ENCODE peak calls at places on chromosomes 4 and X, in five cellular contexts. I is activated naive CD4-positive, alpha-beta T cell treated with anti-CD3 and anti-CD28 coated beads for 36 hours; Y is GM12865; S is GM13977; O is AG10803. W is an unnamed sample.

GRCh38 chr4:53800741-53801140 is 209.5 kb upstream of the LNX1 start:
- DNase-seq in I (no peak), Y (no peak), S (no peak), O (no peak), W (no peak)

GRCh38 chr4:4782969-4783368 is 76.5 kb upstream of the MSX1 start:
- DNase-seq in I (no peak), Y (no peak), S (no peak), O (peak), W (no peak)

GRCh38 chr4:175947117-175947722 is 118.4 kb upstream of the WDR17 start:
- DNase-seq in I (no peak), Y (peak), S (no peak), O (peak), W (no peak)

GRCh38 chrX:18194688-18195087 is 26.0 kb downstream of the BEND2 start:
- DNase-seq in I (no peak), Y (no peak), S (no peak), O (no peak), W (no peak)

GRCh38 chrX:69096963-69097362 is 68.3 kb downstream of the PJA1 start:
- DNase-seq in I (no peak), Y (no peak), S (no peak), O (no peak), W (no peak)

GRCh38 chrX:68504237-68504636 is 5.4 kb downstream of the YIPF6 start:
- DNase-seq in I (peak), Y (peak), S (no peak), O (peak), W (no peak)

GRCh38 chr4:54971474-54971950 is 153.9 kb downstream of the KDR start:
- DNase-seq in I (peak), Y (peak), S (peak), O (peak), W (peak)

GRCh38 chrX:115260330-115260729 is 26.4 kb upstream of the LRCH2 start:
- DNase-seq in I (no peak), Y (peak), S (no peak), O (peak), W (no peak)

GRCh38 chr4:173012608-173013007 is 156.0 kb upstream of the GALNT7 start:
- DNase-seq in I (no peak), Y (no peak), S (no peak), O (no peak), W (no peak)

GRCh38 chr4:157043131-157043530 is 32.8 kb upstream of the GLRB start:
- DNase-seq in I (no peak), Y (no peak), S (no peak), O (peak), W (no peak)

GRCh38 chrX:87975365-87975764 is 457.8 kb downstream of the KLHL4 start:
- DNase-seq in I (no peak), Y (no peak), S (no peak), O (no peak), W (no peak)

GRCh38 chr4:145440292-145441007 is 41.2 kb upstream of the SMAD1 start:
- DNase-seq in I (no peak), Y (no peak), S (no peak), O (no peak), W (no peak)

GRCh38 chrX:116317409-116317808 is 119.0 kb upstream of the SLC6A14 start:
- DNase-seq in I (no peak), Y (no peak), S (no peak), O (peak), W (peak)

GRCh38 chr4:73376251-73376650 is 27.8 kb upstream of the ALB start:
- DNase-seq in I (no peak), Y (no peak), S (no peak), O (no peak), W (no peak)

GRCh38 chrX:78652971-78653822 is 5.9 kb downstream of the RTL3 start:
- DNase-seq in I (no peak), Y (peak), S (no peak), O (peak), W (no peak)

GRCh38 chrX:39895228-39896110 is 202.3 kb downstream of the BCOR start:
- DNase-seq in I (no peak), Y (no peak), S (no peak), O (peak), W (no peak)

GRCh38 chr4:147714575-147715401 is 17.1 kb upstream of the ARHGAP10 start:
- DNase-seq in I (no peak), Y (no peak), S (no peak), O (peak), W (no peak)

GRCh38 chr4:3865986-3866812 is 100.0 kb downstream of the ADRA2C start:
- DNase-seq in I (no peak), Y (no peak), S (no peak), O (no peak), W (no peak)

GRCh38 chr4:7659429-7660175 is 224.9 kb upstream of the PSAPL1 start:
- DNase-seq in I (no peak), Y (no peak), S (no peak), O (no peak), W (no peak)

GRCh38 chr4:39451423-39452023 is 7.2 kb downstream of the RPL9 start:
- DNase-seq in I (no peak), Y (no peak), S (no peak), O (no peak), W (no peak)

GRCh38 chr4:163949976-163950601 is 455.6 kb downstream of the TMA16 start:
- DNase-seq in I (no peak), Y (no peak), S (no peak), O (no peak), W (no peak)

GRCh38 chr4:36133658-36134057 is 110.7 kb downstream of the ARAP2 start:
- DNase-seq in I (no peak), Y (no peak), S (no peak), O (no peak), W (no peak)

GRCh38 chrX:120755066-120755846 is 120.4 kb downstream of the CT47B1 start:
- DNase-seq in I (peak), Y (peak), S (no peak), O (no peak), W (no peak)

GRCh38 chr4:123547167-123547817 is 150.7 kb downstream of the SPRY1 start:
- DNase-seq in I (no peak), Y (no peak), S (no peak), O (no peak), W (no peak)

GRCh38 chrX:55151199-55151598 is 62.4 kb downstream of the PAGE2 start:
- DNase-seq in I (no peak), Y (no peak), S (no peak), O (no peak), W (no peak)

GRCh38 chr4:1238676-1239000 is 10.3 kb downstream of the CTBP1 start:
- DNase-seq in I (no peak), Y (no peak), S (no peak), O (no peak), W (peak)

GRCh38 chr4:175745340-175745739 is 66.7 kb downstream of the GPM6A start:
- DNase-seq in I (no peak), Y (no peak), S (no peak), O (no peak), W (no peak)

GRCh38 chr4:22237155-22237751 is 278.6 kb downstream of the ADGRA3 start:
- DNase-seq in I (peak), Y (peak), S (no peak), O (no peak), W (peak)

GRCh38 chr4:6730603-6731300 is 14.8 kb downstream of the BLOC1S4 start:
- DNase-seq in I (no peak), Y (no peak), S (no peak), O (no peak), W (no peak)

GRCh38 chrX:44253573-44253942 is 89.9 kb downstream of the EFHC2 start:
- DNase-seq in I (no peak), Y (no peak), S (no peak), O (no peak), W (no peak)

GRCh38 chr4:140097572-140097971 is 56.4 kb downstream of the MAML3 start:
- DNase-seq in I (no peak), Y (no peak), S (no peak), O (no peak), W (no peak)

GRCh38 chr4:31085736-31086135 is 365.6 kb downstream of the PCDH7 start:
- DNase-seq in I (no peak), Y (no peak), S (no peak), O (no peak), W (no peak)

GRCh38 chrX:10239611-10240064 is 82.9 kb downstream of the CLCN4 start:
- DNase-seq in I (no peak), Y (no peak), S (no peak), O (peak), W (no peak)

GRCh38 chr4:31295081-31295480 is 574.9 kb downstream of the PCDH7 start:
- DNase-seq in I (no peak), Y (no peak), S (no peak), O (no peak), W (no peak)

GRCh38 chrX:132622130-132622529 is 133.3 kb upstream of the MBNL3 start:
- DNase-seq in I (peak), Y (no peak), S (no peak), O (peak), W (peak)

GRCh38 chrX:45712067-45712466 is 511.4 kb upstream of the DIPK2B start:
- DNase-seq in I (no peak), Y (no peak), S (no peak), O (peak), W (no peak)

GRCh38 chr4:139898293-139898692 is 232.7 kb downstream of the MGST2 start:
- DNase-seq in I (no peak), Y (peak), S (peak), O (no peak), W (no peak)

GRCh38 chr4:116839826-116840225 is 245.6 kb downstream of the TRAM1L1 start:
- DNase-seq in I (no peak), Y (no peak), S (no peak), O (no peak), W (no peak)

W was measured in head of caudate nucleus.